ENCODE peak calls at places on chromosomes 6 and 20, in eight cellular contexts. E is IMR-90, H is neural progenitor cell, K is colonic mucosa, D is neural crest cell, B is MCF 10A, N is breast epithelium, S is heart left ventricle. G is an unnamed sample.

GRCh38 chr6:24495516-24495847 is 713 bp downstream of the ALDH5A1 start:
- DNase-seq in E (peak), H (peak), K (peak), D (peak), B (no peak), N (peak), S (peak), G (peak)

GRCh38 chr6:105492706-105493673 is 90.1 kb upstream of the PREP start:
- DNase-seq in E (peak), H (no peak), K (no peak), D (no peak), B (no peak), N (no peak), S (no peak), G (peak)

GRCh38 chr20:36549628-36549941 is 8.3 kb downstream of the MYL9 start:
- DNase-seq in E (no peak), H (no peak), K (no peak), D (no peak), B (no peak), N (no peak), S (no peak), G (no peak)

GRCh38 chr20:21705466-21706344 is at the start of gene PAX1:
- DNase-seq in E (no peak), H (peak), K (no peak), D (no peak), B (no peak), N (no peak), S (no peak), G (no peak)

GRCh38 chr20:61400499-61400898 is 148.4 kb downstream of the CDH4 start:
- DNase-seq in E (no peak), H (no peak), K (no peak), D (no peak), B (no peak), N (no peak), S (no peak), G (no peak)

GRCh38 chr6:134074151-134074712 is 21.8 kb upstream of the SLC2A12 start:
- DNase-seq in E (no peak), H (peak), K (no peak), D (peak), B (no peak), N (no peak), S (no peak), G (no peak)

GRCh38 chr20:40628877-40629276 is 60.2 kb downstream of the MAFB start:
- DNase-seq in E (no peak), H (no peak), K (no peak), D (no peak), B (peak), N (no peak), S (no peak), G (peak)

GRCh38 chr6:44030812-44031454 is 96.3 kb downstream of the MRPL14 start:
- DNase-seq in E (no peak), H (no peak), K (no peak), D (no peak), B (no peak), N (peak), S (no peak), G (no peak)

GRCh38 chr6:63197741-63198140 is 13.5 kb upstream of the FKBP1C start:
- DNase-seq in E (no peak), H (no peak), K (no peak), D (no peak), B (no peak), N (no peak), S (no peak), G (no peak)

GRCh38 chr6:13229205-13230085 is 98.9 kb downstream of the TBC1D7 start:
- DNase-seq in E (no peak), H (peak), K (no peak), D (no peak), B (peak), N (no peak), S (no peak), G (peak)

GRCh38 chr6:142705054-142705453 is 239.9 kb downstream of the HIVEP2 start:
- DNase-seq in E (no peak), H (no peak), K (no peak), D (no peak), B (no peak), N (no peak), S (no peak), G (no peak)

GRCh38 chr6:26594730-26595632 is 1.8 kb upstream of the ABT1 start:
- DNase-seq in E (peak), H (peak), K (no peak), D (no peak), B (peak), N (no peak), S (no peak), G (peak)

GRCh38 chr20:2708665-2709064 is 16.1 kb downstream of the EBF4 start:
- DNase-seq in E (no peak), H (no peak), K (no peak), D (no peak), B (no peak), N (no peak), S (no peak), G (no peak)

GRCh38 chr6:44926556-44926955 is 401.6 kb upstream of the RUNX2 start:
- DNase-seq in E (peak), H (no peak), K (no peak), D (no peak), B (no peak), N (no peak), S (no peak), G (peak)

GRCh38 chr6:32666420-32667300 is at the start of gene HLA-DQB1:
- DNase-seq in E (no peak), H (peak), K (peak), D (peak), B (peak), N (no peak), S (peak), G (peak)

GRCh38 chr6:118735320-118735719 is 83.9 kb upstream of the CEP85L start:
- DNase-seq in E (no peak), H (peak), K (no peak), D (no peak), B (peak), N (no peak), S (no peak), G (no peak)

GRCh38 chr20:21229163-21229562 is 74.0 kb upstream of the XRN2 start:
- DNase-seq in E (peak), H (no peak), K (no peak), D (no peak), B (peak), N (no peak), S (no peak), G (peak)

GRCh38 chr20:61301995-61302525 is 50.0 kb downstream of the CDH4 start:
- DNase-seq in E (no peak), H (no peak), K (no peak), D (no peak), B (no peak), N (no peak), S (no peak), G (no peak)

GRCh38 chr6:128554302-128554701 is 33.9 kb upstream of the PTPRK start:
- DNase-seq in E (no peak), H (no peak), K (no peak), D (no peak), B (peak), N (no peak), S (no peak), G (peak)

GRCh38 chr6:44061375-44062104 is 65.7 kb downstream of the MRPL14 start:
- DNase-seq in E (peak), H (no peak), K (no peak), D (no peak), B (peak), N (no peak), S (no peak), G (peak)

GRCh38 chr6:35907750-35908149 is 13.1 kb downstream of the SRPK1 start:
- DNase-seq in E (no peak), H (no peak), K (no peak), D (no peak), B (no peak), N (no peak), S (no peak), G (no peak)

GRCh38 chr20:20814685-20815084 is 102.2 kb upstream of the RALGAPA2 start:
- DNase-seq in E (no peak), H (peak), K (no peak), D (no peak), B (peak), N (no peak), S (no peak), G (peak)

GRCh38 chr20:12130781-12131180 is 213.1 kb downstream of the BTBD3 start:
- DNase-seq in E (no peak), H (no peak), K (no peak), D (no peak), B (no peak), N (no peak), S (no peak), G (no peak)

GRCh38 chr20:59008715-59009336 is 1.8 kb upstream of the CTSZ start:
- DNase-seq in E (no peak), H (no peak), K (no peak), D (no peak), B (no peak), N (peak), S (peak), G (no peak)

GRCh38 chr20:3557237-3557636 is 86.4 kb downstream of the ATRN start:
- DNase-seq in E (no peak), H (no peak), K (no peak), D (no peak), B (no peak), N (no peak), S (no peak), G (no peak)

GRCh38 chr6:91276315-91276714 is 689.4 kb upstream of the MAP3K7 start:
- DNase-seq in E (peak), H (peak), K (no peak), D (no peak), B (peak), N (no peak), S (no peak), G (peak)

GRCh38 chr6:7392402-7392801 is 2.8 kb downstream of the RIOK1 start:
- DNase-seq in E (no peak), H (no peak), K (no peak), D (no peak), B (peak), N (no peak), S (no peak), G (peak)

GRCh38 chr6:16803294-16804006 is 42.2 kb upstream of the ATXN1 start:
- DNase-seq in E (peak), H (peak), K (peak), D (peak), B (no peak), N (no peak), S (peak), G (peak)

GRCh38 chr6:123589973-123590372 is 46.8 kb downstream of the TRDN start:
- DNase-seq in E (no peak), H (no peak), K (no peak), D (no peak), B (no peak), N (no peak), S (no peak), G (no peak)

GRCh38 chr6:73710470-73710869 is 14.5 kb downstream of the CD109 start:
- DNase-seq in E (peak), H (no peak), K (no peak), D (no peak), B (peak), N (no peak), S (no peak), G (peak)

GRCh38 chr6:125220712-125221111 is 67.1 kb downstream of the TPD52L1 start:
- DNase-seq in E (peak), H (no peak), K (peak), D (peak), B (no peak), N (no peak), S (peak), G (no peak)

GRCh38 chr6:157725836-157726235 is 97.2 kb upstream of the SNX9 start:
- DNase-seq in E (no peak), H (no peak), K (no peak), D (no peak), B (no peak), N (no peak), S (no peak), G (no peak)

GRCh38 chr6:140178550-140179334 is 804.3 kb upstream of the CITED2 start:
- DNase-seq in E (peak), H (no peak), K (no peak), D (no peak), B (peak), N (no peak), S (no peak), G (peak)

GRCh38 chr6:87029711-87030314 is 65.1 kb downstream of the CGA start:
- DNase-seq in E (peak), H (peak), K (no peak), D (no peak), B (peak), N (no peak), S (no peak), G (peak)

GRCh38 chr20:59007758-59008511 is 881 bp upstream of the CTSZ start:
- DNase-seq in E (no peak), H (no peak), K (peak), D (no peak), B (no peak), N (peak), S (peak), G (no peak)

GRCh38 chr6:52016918-52017748 is 70.3 kb downstream of the PKHD1 start:
- DNase-seq in E (no peak), H (peak), K (no peak), D (no peak), B (no peak), N (no peak), S (no peak), G (no peak)

GRCh38 chr6:160667854-160668481 is 3.9 kb upstream of the LPA start:
- DNase-seq in E (no peak), H (peak), K (no peak), D (peak), B (peak), N (no peak), S (no peak), G (peak)

DNA sequence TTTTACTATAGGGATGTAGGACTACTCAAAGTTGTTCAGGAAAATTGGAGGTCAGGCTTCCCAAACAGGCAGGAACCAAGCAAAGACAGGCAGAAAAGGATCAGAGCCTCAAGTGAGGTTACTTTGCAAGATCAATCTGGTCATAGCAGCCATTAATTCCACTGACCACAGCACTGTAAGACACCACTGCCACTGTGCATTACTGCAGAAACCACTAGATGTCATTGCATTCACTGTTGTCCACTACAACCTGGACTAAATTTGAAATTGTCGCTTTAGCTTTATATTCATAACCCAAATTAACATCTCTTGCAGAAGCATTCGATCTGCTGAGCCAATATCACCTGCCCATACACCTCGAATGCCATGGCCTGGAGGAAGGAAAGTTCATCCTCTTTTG is 126.9 kb upstream of the UFL1 start:
- DNase-seq in E (no peak), H (peak), K (no peak), D (no peak), B (peak), N (no peak), S (no peak), G (peak)
- TF ChIP-seq CTCF in E (no peak), H (peak), K (no peak), D (peak), B (no peak), N (no peak), S (no peak), G (peak)

DNA sequence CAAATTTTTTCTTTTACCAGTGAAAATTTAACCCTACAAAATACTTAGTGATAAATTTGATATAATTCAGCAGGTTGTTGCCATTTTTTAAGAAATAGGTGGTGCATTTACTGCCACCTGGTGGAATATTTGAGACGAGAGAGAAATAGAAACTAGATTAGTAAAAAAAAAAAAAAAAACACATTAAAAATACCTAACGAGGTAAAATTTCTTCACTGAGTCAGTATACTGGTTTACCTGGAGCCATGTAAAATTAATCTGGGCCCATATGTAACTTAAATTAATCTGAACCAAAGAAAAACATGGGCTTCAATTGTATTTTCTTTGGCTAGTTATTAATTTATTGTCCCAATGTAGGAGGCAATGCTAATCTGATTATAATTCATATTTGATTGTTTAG is 520.8 kb downstream of the EPM2A start:
- DNase-seq in E (peak), H (peak), K (no peak), D (no peak), B (peak), N (no peak), S (no peak), G (peak)
- TF ChIP-seq CTCF in E (peak), H (peak), K (peak), D (peak), B (peak), N (peak), S (peak), G (peak)

GRCh38 chr6:170578909-170579308 is 5.5 kb downstream of the PDCD2 start:
- DNase-seq in E (no peak), H (no peak), K (no peak), D (no peak), B (no peak), N (no peak), S (no peak), G (no peak)
- TF ChIP-seq CTCF in E (no peak), H (no peak), K (no peak), D (no peak), B (no peak), N (no peak), S (no peak), G (no peak)

GRCh38 chr20:38642498-38642897 is 40.9 kb downstream of the ARHGAP40 start:
- DNase-seq in E (no peak), H (no peak), K (no peak), D (no peak), B (no peak), N (no peak), S (no peak), G (no peak)
- TF ChIP-seq CTCF in E (no peak), H (no peak), K (no peak), D (no peak), B (no peak), N (no peak), S (no peak), G (no peak)

DNA sequence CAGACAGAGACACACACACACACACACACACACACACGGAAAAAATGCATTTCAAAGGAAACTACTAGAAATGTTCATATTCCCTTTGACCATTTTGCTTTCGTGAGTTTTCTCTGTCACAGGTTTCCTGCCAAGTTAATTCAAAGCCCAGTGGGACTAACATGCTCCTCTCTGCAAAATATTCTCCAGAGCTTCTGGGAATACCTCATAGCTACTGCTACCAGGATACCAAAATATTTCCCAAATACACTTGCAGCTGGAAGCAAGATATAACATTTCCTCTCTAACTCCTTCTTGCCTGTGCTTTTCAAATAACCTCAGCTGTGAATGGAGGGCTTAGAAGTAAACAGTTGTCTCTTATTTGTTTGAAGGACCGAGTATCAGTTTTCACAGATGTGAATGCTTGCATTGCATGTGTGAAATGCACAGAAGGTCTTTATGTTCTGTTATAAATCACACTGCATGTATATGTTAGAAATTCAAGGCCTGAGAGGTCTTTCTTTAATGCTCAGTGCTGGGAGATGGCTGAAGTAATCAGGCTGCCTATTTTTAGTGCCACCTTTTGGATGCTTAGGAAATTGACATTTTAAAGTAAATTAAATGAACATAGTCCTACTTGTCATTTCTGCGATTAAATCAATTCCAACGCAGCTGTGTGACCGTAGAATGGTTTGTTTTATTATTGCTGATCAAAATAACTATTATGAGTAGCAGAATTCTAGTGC is 8.7 kb upstream of the FAM209A start:
- DNase-seq in E (peak), H (no peak), K (no peak), D (no peak), B (no peak), N (no peak), S (peak), G (no peak)
- TF ChIP-seq CTCF in E (peak), H (peak), K (no peak), D (no peak), B (peak), N (no peak), S (no peak), G (peak)

DNA sequence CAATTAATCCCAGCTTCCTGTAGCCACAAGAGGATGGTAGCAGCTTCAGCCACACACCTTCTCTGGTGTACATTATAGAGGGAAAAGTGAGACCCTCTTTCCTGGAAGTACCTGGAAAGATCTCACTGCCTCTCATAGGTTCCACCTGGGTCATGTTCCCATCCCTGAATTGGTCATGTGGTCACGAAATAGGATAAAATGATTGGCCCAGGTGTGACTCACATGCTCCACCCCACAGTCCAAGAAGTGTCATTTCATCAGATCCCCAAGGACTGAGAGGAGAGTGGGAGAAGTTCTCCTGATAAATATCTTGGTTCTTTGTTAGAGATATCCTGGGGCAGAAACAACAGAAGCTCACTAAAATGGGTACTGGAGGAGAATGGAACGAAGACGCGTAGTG is 142.4 kb downstream of the QRSL1 start:
- DNase-seq in E (no peak), H (no peak), K (no peak), D (no peak), B (no peak), N (no peak), S (no peak), G (no peak)
- TF ChIP-seq CTCF in E (no peak), H (no peak), K (no peak), D (no peak), B (no peak), N (no peak), S (no peak), G (no peak)

GRCh38 chr6:150744522-150745260 is 120.8 kb upstream of the MTHFD1L start:
- DNase-seq in E (no peak), H (no peak), K (no peak), D (no peak), B (no peak), N (no peak), S (no peak), G (no peak)

GRCh38 chr6:150739711-150740349 is 125.7 kb upstream of the MTHFD1L start:
- DNase-seq in E (no peak), H (no peak), K (no peak), D (no peak), B (no peak), N (no peak), S (no peak), G (peak)

GRCh38 chr6:150740453-150740852 is 125.0 kb upstream of the MTHFD1L start:
- DNase-seq in E (no peak), H (no peak), K (no peak), D (no peak), B (no peak), N (no peak), S (no peak), G (no peak)

GRCh38 chr6:150738092-150738625 is 127.3 kb upstream of the MTHFD1L start:
- DNase-seq in E (no peak), H (no peak), K (no peak), D (no peak), B (no peak), N (no peak), S (no peak), G (no peak)

GRCh38 chr6:150741633-150742200 is 123.8 kb upstream of the MTHFD1L start:
- DNase-seq in E (no peak), H (peak), K (no peak), D (no peak), B (peak), N (no peak), S (peak), G (peak)
- TF ChIP-seq CTCF in E (no peak), H (peak), K (peak), D (peak), B (peak), N (no peak), S (peak), G (peak)

GRCh38 chr20:10077886-10078285 is 43.1 kb downstream of the ANKEF1 start:
- DNase-seq in E (no peak), H (no peak), K (no peak), D (no peak), B (no peak), N (no peak), S (no peak), G (peak)

GRCh38 chr20:10078403-10078802 is 43.6 kb downstream of the ANKEF1 start:
- DNase-seq in E (no peak), H (no peak), K (no peak), D (no peak), B (no peak), N (no peak), S (no peak), G (no peak)

GRCh38 chr20:10075606-10076005 is 40.8 kb downstream of the ANKEF1 start:
- DNase-seq in E (no peak), H (no peak), K (no peak), D (no peak), B (no peak), N (no peak), S (no peak), G (peak)

GRCh38 chr20:10076126-10077080 is 41.6 kb downstream of the ANKEF1 start:
- DNase-seq in E (no peak), H (no peak), K (no peak), D (no peak), B (peak), N (no peak), S (no peak), G (peak)

GRCh38 chr20:10077081-10077471 is 42.3 kb downstream of the ANKEF1 start:
- DNase-seq in E (no peak), H (peak), K (peak), D (no peak), B (no peak), N (no peak), S (no peak), G (no peak)
- TF ChIP-seq CTCF in E (no peak), H (peak), K (no peak), D (peak), B (peak), N (no peak), S (no peak), G (peak)

G was measured in epithelial cell of esophagus.